ENCODE peak calls at places on chromosome 3, in seven cellular contexts. R, M, V, G, O, Y and A are unnamed samples.
A peak's percentile ranks its signal among the peaks of the same experiment; 100 is the strongest.

GRCh38 chr3:52385157-52385556 is 59.7 kb downstream of the SEMA3G start:
- DNase-seq in R (peak; percentile 56), M (no peak), V (no peak), G (peak; percentile 57), O (peak; percentile 51), Y (peak; percentile 21), A (no peak)

GRCh38 chr3:132854856-132855535 is 132.8 kb upstream of the NPHP3 start:
- DNase-seq in R (no peak), M (no peak), V (no peak), G (no peak), O (no peak), Y (no peak), A (no peak)

GRCh38 chr3:125107861-125108567 is 52.2 kb upstream of the HEG1 start:
- DNase-seq in R (peak; percentile 69), M (no peak), V (no peak), G (peak; percentile 84), O (no peak), Y (peak; percentile 74), A (no peak)

GRCh38 chr3:72255191-72255590 is 470.2 kb upstream of the PROK2 start:
- DNase-seq in R (no peak), M (no peak), V (peak; percentile 72), G (peak; percentile 47), O (no peak), Y (no peak), A (no peak)

GRCh38 chr3:56812749-56813655 is 11.3 kb upstream of the ARHGEF3 start:
- DNase-seq in R (peak; percentile 54), M (no peak), V (no peak), G (peak; percentile 48), O (no peak), Y (peak; percentile 40), A (no peak)

GRCh38 chr3:197555281-197556261 is at the start of gene BDH1:
- DNase-seq in R (peak; percentile 41), M (peak; percentile 65), V (no peak), G (peak; percentile 14), O (peak; percentile 84), Y (no peak), A (no peak)

GRCh38 chr3:194632211-194632982 is 822 bp downstream of the TMEM44 start:
- DNase-seq in R (peak; percentile 54), M (no peak), V (no peak), G (peak; percentile 38), O (peak; percentile 47), Y (peak; percentile 38), A (no peak)

GRCh38 chr3:160400048-160400630 is 689 bp downstream of the SMC4 start:
- DNase-seq in R (peak; percentile 41), M (peak; percentile 65), V (no peak), G (peak; percentile 74), O (peak; percentile 46), Y (peak; percentile 57), A (peak; percentile 29)

GRCh38 chr3:170320471-170321121 is 36.9 kb upstream of the SKIL start:
- DNase-seq in R (no peak), M (no peak), V (no peak), G (peak; percentile 31), O (no peak), Y (peak; percentile 10), A (no peak)

GRCh38 chr3:29955413-29955812 is 651.0 kb upstream of the TGFBR2 start:
- DNase-seq in R (no peak), M (no peak), V (no peak), G (no peak), O (no peak), Y (no peak), A (no peak)

GRCh38 chr3:192514081-192514753 is 213.1 kb downstream of the FGF12 start:
- DNase-seq in R (no peak), M (peak; percentile 45), V (no peak), G (peak; percentile 5), O (no peak), Y (no peak), A (no peak)

GRCh38 chr3:190249414-190249813 is 72.8 kb downstream of the CLDN1 start:
- DNase-seq in R (no peak), M (no peak), V (no peak), G (no peak), O (no peak), Y (no peak), A (no peak)
- TF ChIP-seq CTCF in R (no peak), M (no peak), V (no peak), G (no peak), O (no peak), Y (no peak), A (no peak)

DNA sequence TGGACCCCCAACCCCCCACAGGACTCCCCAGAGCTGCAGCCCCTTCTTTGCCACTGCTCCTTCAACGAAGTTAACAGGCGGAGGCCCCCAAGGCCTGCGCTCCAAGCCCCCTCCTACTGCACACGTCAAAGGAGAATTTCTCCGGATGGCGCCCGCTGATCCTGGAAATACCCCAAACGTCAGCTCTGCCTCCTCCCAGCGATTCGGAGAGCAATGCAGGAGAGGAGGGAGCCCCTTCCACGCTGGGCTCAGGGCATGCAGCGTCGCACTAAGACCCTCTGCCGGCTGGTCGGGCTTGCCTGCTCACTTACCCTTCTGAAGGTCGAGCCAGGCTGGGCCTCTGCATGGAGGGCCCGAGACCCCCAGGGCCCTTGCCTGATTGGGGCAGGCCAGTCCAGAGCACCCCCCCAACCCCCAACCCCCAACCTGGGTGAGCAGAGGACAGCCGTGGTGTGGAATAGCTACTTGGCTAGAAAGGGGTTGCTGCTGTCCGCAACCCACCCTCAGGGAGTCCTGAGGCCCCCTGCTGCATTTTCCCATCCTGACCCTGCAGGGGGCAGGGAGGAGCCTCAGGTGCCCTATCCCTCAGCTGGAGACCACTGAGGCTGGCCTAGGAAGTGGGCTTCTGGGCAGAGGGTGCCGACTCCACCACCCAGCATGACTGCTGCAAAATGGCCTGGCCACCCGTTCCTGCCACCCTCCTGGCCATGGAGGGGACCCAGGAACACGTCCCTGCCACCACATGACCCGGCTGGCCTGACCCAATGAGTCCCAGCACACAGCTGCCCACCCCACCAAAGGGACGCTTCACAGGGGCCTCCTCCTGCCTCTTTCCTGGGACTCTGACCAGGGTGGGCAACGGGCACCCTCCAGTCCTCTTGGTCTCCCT is 981 bp downstream of the ATP2B2 start:
- DNase-seq in R (no peak), M (peak; percentile 39), V (no peak), G (no peak), O (no peak), Y (no peak), A (no peak)
- TF ChIP-seq CTCF in R (no peak), M (no peak), V (no peak), G (no peak), O (no peak), Y (no peak), A (no peak)

DNA sequence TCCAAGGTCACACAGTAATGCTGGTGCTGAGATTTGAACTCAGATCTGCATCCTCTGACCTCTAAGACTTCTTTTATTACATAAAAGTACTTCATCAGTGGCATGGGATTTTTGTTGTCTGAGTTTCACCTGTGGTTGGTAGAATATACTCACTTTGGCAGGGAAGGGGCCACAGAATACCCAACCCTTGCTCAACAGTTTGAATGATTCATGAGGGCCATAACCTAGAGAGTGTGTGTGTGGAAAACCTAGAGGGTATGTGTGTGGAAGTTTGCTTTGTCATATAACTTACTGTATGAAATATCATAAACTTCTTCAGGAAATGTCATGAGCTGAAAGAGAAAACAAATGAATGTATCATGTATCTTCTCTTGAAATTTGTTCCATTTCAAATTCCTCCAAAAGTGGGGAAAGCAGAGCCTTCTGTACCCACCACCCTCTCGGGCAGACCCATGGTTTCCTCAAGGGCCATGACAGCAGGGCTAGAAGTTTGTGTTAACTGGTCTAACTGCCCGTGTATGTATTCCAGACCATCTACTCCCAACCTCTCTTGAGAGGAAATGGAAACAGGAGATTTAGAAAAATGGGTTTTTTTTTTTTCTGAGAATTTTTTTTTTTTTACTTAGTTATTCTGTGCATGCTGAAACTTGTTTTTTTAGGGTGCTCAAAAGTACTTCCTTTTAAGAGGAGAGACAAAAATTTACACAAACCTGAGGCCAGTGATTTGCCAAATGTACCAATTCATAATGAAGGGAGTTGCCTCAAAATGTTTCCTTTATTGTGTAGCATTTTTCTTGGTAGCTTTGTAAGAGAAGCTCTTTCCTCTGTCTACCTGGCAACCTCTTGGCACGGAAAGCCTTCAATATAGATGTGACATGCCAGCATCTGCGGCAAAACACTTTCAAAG is 127.0 kb downstream of the TPRG1 start:
- DNase-seq in R (peak; percentile 87), M (no peak), V (no peak), G (peak; percentile 45), O (no peak), Y (no peak), A (no peak)
- TF ChIP-seq CTCF in R (no peak), M (no peak), V (no peak), G (no peak), O (no peak), Y (no peak), A (no peak)

GRCh38 chr3:9250236-9250635 is 790 bp upstream of the SRGAP3 start:
- DNase-seq in R (peak; percentile 45), M (no peak), V (no peak), G (no peak), O (no peak), Y (no peak), A (no peak)
- TF ChIP-seq CTCF in R (peak; percentile 22), M (peak; percentile 10), V (no peak), G (no peak), O (peak; percentile 39), Y (peak; percentile 25), A (no peak)

GRCh38 chr3:100426029-100426682 is 24.8 kb downstream of the LNP1 start:
- DNase-seq in R (no peak), M (no peak), V (no peak), G (no peak), O (no peak), Y (no peak), A (no peak)

GRCh38 chr3:100425321-100425720 is 24.0 kb downstream of the LNP1 start:
- DNase-seq in R (peak; percentile 58), M (no peak), V (no peak), G (no peak), O (no peak), Y (no peak), A (no peak)

GRCh38 chr3:100420885-100421284 is 19.5 kb downstream of the LNP1 start:
- DNase-seq in R (no peak), M (no peak), V (no peak), G (no peak), O (no peak), Y (no peak), A (no peak)

GRCh38 chr3:100427694-100428093 is 26.4 kb downstream of the LNP1 start:
- DNase-seq in R (no peak), M (no peak), V (no peak), G (no peak), O (no peak), Y (peak; percentile 24), A (no peak)

DNA sequence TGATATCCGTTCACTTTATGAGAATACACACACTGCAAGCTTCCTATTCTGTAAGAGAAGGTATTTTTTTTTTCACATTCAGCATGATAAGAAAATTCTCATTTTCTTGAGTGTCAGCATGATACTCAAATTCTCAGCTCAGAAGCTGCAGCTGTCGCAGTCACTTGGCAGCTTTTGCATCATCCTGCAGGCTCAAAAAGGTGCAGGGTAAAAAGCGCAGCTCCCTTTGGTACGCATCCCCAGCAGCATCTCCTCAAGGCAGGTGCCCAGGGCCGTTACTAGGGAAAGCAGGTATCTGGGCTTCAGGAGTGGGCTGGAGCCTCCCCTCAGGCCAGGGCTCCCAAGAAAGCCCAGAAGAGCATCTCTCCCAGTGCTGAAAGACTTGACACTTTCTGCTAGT is 22.3 kb downstream of the LNP1 start:
- DNase-seq in R (no peak), M (no peak), V (no peak), G (no peak), O (no peak), Y (no peak), A (no peak)
- TF ChIP-seq CTCF in R (no peak), M (no peak), V (no peak), G (no peak), O (no peak), Y (no peak), A (no peak)